ENCODE peak calls at places on chromosomes 3 and 15, in eight cellular contexts. One of them, this sample, is unnamed.
A peak's percentile ranks its signal among the peaks of the same experiment; 100 is the strongest.

GRCh38 chr15:67542462-67543347 is at the start of gene MAP2K5:
- DNase-seq in AG04449: no peak
- DNase-seq in H1: no peak
- DNase-seq in EL: peak; percentile 77
- DNase-seq in stimulated activated CD4-positive, alpha-beta T cell treated with anti-CD3 and anti-CD28 coated beads, Interleukin-12 subunit alpha, Interleukin-12 subunit beta, amount 100 ng/mL, for 4 hours: peak; percentile 84
- DNase-seq in activated naive CD4-positive, alpha-beta T cell treated with Interleukin-2 at 50 U/mL for 16 hours: peak; percentile 85
- DNase-seq in stimulated activated naive CD8-positive, alpha-beta T cell treated with anti-CD3 and anti-CD28 coated beads, Interleukin-15, Interleukin-2, amounts not matched to agents 100 U/mL and 50 U/mL, for 24 hours: peak; percentile 89
- DNase-seq in WERI-Rb-1: peak; percentile 86
- DNase-seq in this sample: peak; percentile 25

GRCh38 chr3:46998121-46998851 is 18.8 kb downstream of the NBEAL2 start:
- DNase-seq in AG04449: no peak
- DNase-seq in H1: peak; percentile 74
- DNase-seq in EL: peak; percentile 29
- DNase-seq in stimulated activated CD4-positive, alpha-beta T cell treated with anti-CD3 and anti-CD28 coated beads, Interleukin-12 subunit alpha, Interleukin-12 subunit beta, amount 100 ng/mL, for 4 hours: peak; percentile 73
- DNase-seq in activated naive CD4-positive, alpha-beta T cell treated with Interleukin-2 at 50 U/mL for 16 hours: peak; percentile 75
- DNase-seq in stimulated activated naive CD8-positive, alpha-beta T cell treated with anti-CD3 and anti-CD28 coated beads, Interleukin-15, Interleukin-2, amounts not matched to agents 100 U/mL and 50 U/mL, for 24 hours: peak; percentile 83
- DNase-seq in WERI-Rb-1: peak; percentile 87
- DNase-seq in this sample: peak; percentile 33

GRCh38 chr3:45984331-45985312 is 11.0 kb downstream of the FYCO1 start:
- DNase-seq in AG04449: no peak
- DNase-seq in H1: no peak
- DNase-seq in EL: no peak
- DNase-seq in stimulated activated CD4-positive, alpha-beta T cell treated with anti-CD3 and anti-CD28 coated beads, Interleukin-12 subunit alpha, Interleukin-12 subunit beta, amount 100 ng/mL, for 4 hours: no peak
- DNase-seq in activated naive CD4-positive, alpha-beta T cell treated with Interleukin-2 at 50 U/mL for 16 hours: no peak
- DNase-seq in stimulated activated naive CD8-positive, alpha-beta T cell treated with anti-CD3 and anti-CD28 coated beads, Interleukin-15, Interleukin-2, amounts not matched to agents 100 U/mL and 50 U/mL, for 24 hours: no peak
- DNase-seq in WERI-Rb-1: no peak
- DNase-seq in this sample: no peak

GRCh38 chr3:11569156-11569741 is 74.5 kb downstream of the VGLL4 start:
- DNase-seq in AG04449: no peak
- DNase-seq in H1: no peak
- DNase-seq in EL: no peak
- DNase-seq in stimulated activated CD4-positive, alpha-beta T cell treated with anti-CD3 and anti-CD28 coated beads, Interleukin-12 subunit alpha, Interleukin-12 subunit beta, amount 100 ng/mL, for 4 hours: no peak
- DNase-seq in activated naive CD4-positive, alpha-beta T cell treated with Interleukin-2 at 50 U/mL for 16 hours: no peak
- DNase-seq in stimulated activated naive CD8-positive, alpha-beta T cell treated with anti-CD3 and anti-CD28 coated beads, Interleukin-15, Interleukin-2, amounts not matched to agents 100 U/mL and 50 U/mL, for 24 hours: no peak
- DNase-seq in WERI-Rb-1: no peak
- DNase-seq in this sample: no peak

GRCh38 chr3:141412936-141413354 is 44.6 kb downstream of the ZBTB38 start:
- DNase-seq in AG04449: no peak
- DNase-seq in H1: no peak
- DNase-seq in EL: peak; percentile 64
- DNase-seq in stimulated activated CD4-positive, alpha-beta T cell treated with anti-CD3 and anti-CD28 coated beads, Interleukin-12 subunit alpha, Interleukin-12 subunit beta, amount 100 ng/mL, for 4 hours: no peak
- DNase-seq in activated naive CD4-positive, alpha-beta T cell treated with Interleukin-2 at 50 U/mL for 16 hours: no peak
- DNase-seq in stimulated activated naive CD8-positive, alpha-beta T cell treated with anti-CD3 and anti-CD28 coated beads, Interleukin-15, Interleukin-2, amounts not matched to agents 100 U/mL and 50 U/mL, for 24 hours: peak; percentile 20
- DNase-seq in WERI-Rb-1: no peak
- DNase-seq in this sample: no peak

GRCh38 chr3:150183619-150184425 is 213.1 kb upstream of the PFN2 start:
- DNase-seq in AG04449: peak; percentile 40
- DNase-seq in H1: peak; percentile 27
- DNase-seq in EL: peak; percentile 89
- DNase-seq in stimulated activated CD4-positive, alpha-beta T cell treated with anti-CD3 and anti-CD28 coated beads, Interleukin-12 subunit alpha, Interleukin-12 subunit beta, amount 100 ng/mL, for 4 hours: peak; percentile 30
- DNase-seq in activated naive CD4-positive, alpha-beta T cell treated with Interleukin-2 at 50 U/mL for 16 hours: peak; percentile 42
- DNase-seq in stimulated activated naive CD8-positive, alpha-beta T cell treated with anti-CD3 and anti-CD28 coated beads, Interleukin-15, Interleukin-2, amounts not matched to agents 100 U/mL and 50 U/mL, for 24 hours: peak; percentile 43
- DNase-seq in WERI-Rb-1: peak; percentile 95
- DNase-seq in this sample: peak; percentile 65

GRCh38 chr3:152258448-152259302 is 10.1 kb upstream of the MBNL1 start:
- DNase-seq in AG04449: peak; percentile 95
- DNase-seq in H1: no peak
- DNase-seq in EL: peak; percentile 94
- DNase-seq in stimulated activated CD4-positive, alpha-beta T cell treated with anti-CD3 and anti-CD28 coated beads, Interleukin-12 subunit alpha, Interleukin-12 subunit beta, amount 100 ng/mL, for 4 hours: no peak
- DNase-seq in activated naive CD4-positive, alpha-beta T cell treated with Interleukin-2 at 50 U/mL for 16 hours: peak; percentile 72
- DNase-seq in stimulated activated naive CD8-positive, alpha-beta T cell treated with anti-CD3 and anti-CD28 coated beads, Interleukin-15, Interleukin-2, amounts not matched to agents 100 U/mL and 50 U/mL, for 24 hours: peak; percentile 65
- DNase-seq in WERI-Rb-1: no peak
- DNase-seq in this sample: peak; percentile 100

GRCh38 chr3:113117511-113118302 is 93.7 kb upstream of the BOC start:
- DNase-seq in AG04449: peak; percentile 57
- DNase-seq in H1: no peak
- DNase-seq in EL: peak; percentile 80
- DNase-seq in stimulated activated CD4-positive, alpha-beta T cell treated with anti-CD3 and anti-CD28 coated beads, Interleukin-12 subunit alpha, Interleukin-12 subunit beta, amount 100 ng/mL, for 4 hours: no peak
- DNase-seq in activated naive CD4-positive, alpha-beta T cell treated with Interleukin-2 at 50 U/mL for 16 hours: no peak
- DNase-seq in stimulated activated naive CD8-positive, alpha-beta T cell treated with anti-CD3 and anti-CD28 coated beads, Interleukin-15, Interleukin-2, amounts not matched to agents 100 U/mL and 50 U/mL, for 24 hours: no peak
- DNase-seq in WERI-Rb-1: no peak
- DNase-seq in this sample: no peak

GRCh38 chr3:27696906-27697305 is 25.2 kb downstream of the EOMES start:
- DNase-seq in AG04449: no peak
- DNase-seq in H1: no peak
- DNase-seq in EL: peak; percentile 29
- DNase-seq in stimulated activated CD4-positive, alpha-beta T cell treated with anti-CD3 and anti-CD28 coated beads, Interleukin-12 subunit alpha, Interleukin-12 subunit beta, amount 100 ng/mL, for 4 hours: no peak
- DNase-seq in activated naive CD4-positive, alpha-beta T cell treated with Interleukin-2 at 50 U/mL for 16 hours: no peak
- DNase-seq in stimulated activated naive CD8-positive, alpha-beta T cell treated with anti-CD3 and anti-CD28 coated beads, Interleukin-15, Interleukin-2, amounts not matched to agents 100 U/mL and 50 U/mL, for 24 hours: no peak
- DNase-seq in WERI-Rb-1: no peak
- DNase-seq in this sample: no peak

GRCh38 chr15:35545825-35546580 is at the start of gene DPH6:
- DNase-seq in AG04449: peak; percentile 3
- DNase-seq in H1: no peak
- DNase-seq in EL: peak; percentile 87
- DNase-seq in stimulated activated CD4-positive, alpha-beta T cell treated with anti-CD3 and anti-CD28 coated beads, Interleukin-12 subunit alpha, Interleukin-12 subunit beta, amount 100 ng/mL, for 4 hours: peak; percentile 84
- DNase-seq in activated naive CD4-positive, alpha-beta T cell treated with Interleukin-2 at 50 U/mL for 16 hours: peak; percentile 88
- DNase-seq in stimulated activated naive CD8-positive, alpha-beta T cell treated with anti-CD3 and anti-CD28 coated beads, Interleukin-15, Interleukin-2, amounts not matched to agents 100 U/mL and 50 U/mL, for 24 hours: peak; percentile 85
- DNase-seq in WERI-Rb-1: peak; percentile 91
- DNase-seq in this sample: peak; percentile 43

GRCh38 chr15:72521682-72522081 is 47.6 kb downstream of the ARIH1 start:
- DNase-seq in AG04449: no peak
- DNase-seq in H1: no peak
- DNase-seq in EL: peak; percentile 30
- DNase-seq in stimulated activated CD4-positive, alpha-beta T cell treated with anti-CD3 and anti-CD28 coated beads, Interleukin-12 subunit alpha, Interleukin-12 subunit beta, amount 100 ng/mL, for 4 hours: no peak
- DNase-seq in activated naive CD4-positive, alpha-beta T cell treated with Interleukin-2 at 50 U/mL for 16 hours: no peak
- DNase-seq in stimulated activated naive CD8-positive, alpha-beta T cell treated with anti-CD3 and anti-CD28 coated beads, Interleukin-15, Interleukin-2, amounts not matched to agents 100 U/mL and 50 U/mL, for 24 hours: no peak
- DNase-seq in WERI-Rb-1: no peak
- DNase-seq in this sample: peak; percentile 37

GRCh38 chr15:82585072-82585471 is 44.8 kb upstream of the RPS17 start:
- DNase-seq in AG04449: no peak
- DNase-seq in H1: no peak
- DNase-seq in EL: peak; percentile 13
- DNase-seq in stimulated activated CD4-positive, alpha-beta T cell treated with anti-CD3 and anti-CD28 coated beads, Interleukin-12 subunit alpha, Interleukin-12 subunit beta, amount 100 ng/mL, for 4 hours: no peak
- DNase-seq in activated naive CD4-positive, alpha-beta T cell treated with Interleukin-2 at 50 U/mL for 16 hours: no peak
- DNase-seq in stimulated activated naive CD8-positive, alpha-beta T cell treated with anti-CD3 and anti-CD28 coated beads, Interleukin-15, Interleukin-2, amounts not matched to agents 100 U/mL and 50 U/mL, for 24 hours: no peak
- DNase-seq in WERI-Rb-1: no peak
- DNase-seq in this sample: peak; percentile 13

GRCh38 chr3:72390841-72391240 is 457.4 kb downstream of the SHQ1 start:
- DNase-seq in AG04449: no peak
- DNase-seq in H1: no peak
- DNase-seq in EL: no peak
- DNase-seq in stimulated activated CD4-positive, alpha-beta T cell treated with anti-CD3 and anti-CD28 coated beads, Interleukin-12 subunit alpha, Interleukin-12 subunit beta, amount 100 ng/mL, for 4 hours: no peak
- DNase-seq in activated naive CD4-positive, alpha-beta T cell treated with Interleukin-2 at 50 U/mL for 16 hours: no peak
- DNase-seq in stimulated activated naive CD8-positive, alpha-beta T cell treated with anti-CD3 and anti-CD28 coated beads, Interleukin-15, Interleukin-2, amounts not matched to agents 100 U/mL and 50 U/mL, for 24 hours: no peak
- DNase-seq in WERI-Rb-1: no peak
- DNase-seq in this sample: no peak

GRCh38 chr15:33398555-33398954 is 87.8 kb downstream of the RYR3 start:
- DNase-seq in AG04449: no peak
- DNase-seq in H1: no peak
- DNase-seq in EL: no peak
- DNase-seq in stimulated activated CD4-positive, alpha-beta T cell treated with anti-CD3 and anti-CD28 coated beads, Interleukin-12 subunit alpha, Interleukin-12 subunit beta, amount 100 ng/mL, for 4 hours: no peak
- DNase-seq in activated naive CD4-positive, alpha-beta T cell treated with Interleukin-2 at 50 U/mL for 16 hours: no peak
- DNase-seq in stimulated activated naive CD8-positive, alpha-beta T cell treated with anti-CD3 and anti-CD28 coated beads, Interleukin-15, Interleukin-2, amounts not matched to agents 100 U/mL and 50 U/mL, for 24 hours: no peak
- DNase-seq in WERI-Rb-1: no peak
- DNase-seq in this sample: no peak

GRCh38 chr3:66592927-66593625 is 92.3 kb upstream of the LRIG1 start:
- DNase-seq in AG04449: peak; percentile 21
- DNase-seq in H1: no peak
- DNase-seq in EL: no peak
- DNase-seq in stimulated activated CD4-positive, alpha-beta T cell treated with anti-CD3 and anti-CD28 coated beads, Interleukin-12 subunit alpha, Interleukin-12 subunit beta, amount 100 ng/mL, for 4 hours: no peak
- DNase-seq in activated naive CD4-positive, alpha-beta T cell treated with Interleukin-2 at 50 U/mL for 16 hours: no peak
- DNase-seq in stimulated activated naive CD8-positive, alpha-beta T cell treated with anti-CD3 and anti-CD28 coated beads, Interleukin-15, Interleukin-2, amounts not matched to agents 100 U/mL and 50 U/mL, for 24 hours: no peak
- DNase-seq in WERI-Rb-1: no peak
- DNase-seq in this sample: no peak

GRCh38 chr3:159499031-159499793 is 489.4 kb upstream of the IL12A start:
- DNase-seq in AG04449: no peak
- DNase-seq in H1: no peak
- DNase-seq in EL: peak; percentile 83
- DNase-seq in stimulated activated CD4-positive, alpha-beta T cell treated with anti-CD3 and anti-CD28 coated beads, Interleukin-12 subunit alpha, Interleukin-12 subunit beta, amount 100 ng/mL, for 4 hours: no peak
- DNase-seq in activated naive CD4-positive, alpha-beta T cell treated with Interleukin-2 at 50 U/mL for 16 hours: no peak
- DNase-seq in stimulated activated naive CD8-positive, alpha-beta T cell treated with anti-CD3 and anti-CD28 coated beads, Interleukin-15, Interleukin-2, amounts not matched to agents 100 U/mL and 50 U/mL, for 24 hours: no peak
- DNase-seq in WERI-Rb-1: no peak
- DNase-seq in this sample: peak; percentile 12

GRCh38 chr3:187361835-187362234 is 6.3 kb upstream of the RTP4 start:
- DNase-seq in AG04449: no peak
- DNase-seq in H1: no peak
- DNase-seq in EL: no peak
- DNase-seq in stimulated activated CD4-positive, alpha-beta T cell treated with anti-CD3 and anti-CD28 coated beads, Interleukin-12 subunit alpha, Interleukin-12 subunit beta, amount 100 ng/mL, for 4 hours: no peak
- DNase-seq in activated naive CD4-positive, alpha-beta T cell treated with Interleukin-2 at 50 U/mL for 16 hours: no peak
- DNase-seq in stimulated activated naive CD8-positive, alpha-beta T cell treated with anti-CD3 and anti-CD28 coated beads, Interleukin-15, Interleukin-2, amounts not matched to agents 100 U/mL and 50 U/mL, for 24 hours: no peak
- DNase-seq in WERI-Rb-1: no peak
- DNase-seq in this sample: peak; percentile 83

GRCh38 chr3:84547971-84548970 is 410.5 kb upstream of the CADM2 start:
- DNase-seq in AG04449: no peak
- DNase-seq in H1: peak; percentile 34
- DNase-seq in EL: no peak
- DNase-seq in stimulated activated CD4-positive, alpha-beta T cell treated with anti-CD3 and anti-CD28 coated beads, Interleukin-12 subunit alpha, Interleukin-12 subunit beta, amount 100 ng/mL, for 4 hours: no peak
- DNase-seq in activated naive CD4-positive, alpha-beta T cell treated with Interleukin-2 at 50 U/mL for 16 hours: no peak
- DNase-seq in stimulated activated naive CD8-positive, alpha-beta T cell treated with anti-CD3 and anti-CD28 coated beads, Interleukin-15, Interleukin-2, amounts not matched to agents 100 U/mL and 50 U/mL, for 24 hours: no peak
- DNase-seq in WERI-Rb-1: peak; percentile 17
- DNase-seq in this sample: peak; percentile 4

GRCh38 chr3:58962816-58963215 is 87.0 kb downstream of the CFAP20DC start:
- DNase-seq in AG04449: peak; percentile 12
- DNase-seq in H1: no peak
- DNase-seq in EL: peak; percentile 23
- DNase-seq in stimulated activated CD4-positive, alpha-beta T cell treated with anti-CD3 and anti-CD28 coated beads, Interleukin-12 subunit alpha, Interleukin-12 subunit beta, amount 100 ng/mL, for 4 hours: no peak
- DNase-seq in activated naive CD4-positive, alpha-beta T cell treated with Interleukin-2 at 50 U/mL for 16 hours: no peak
- DNase-seq in stimulated activated naive CD8-positive, alpha-beta T cell treated with anti-CD3 and anti-CD28 coated beads, Interleukin-15, Interleukin-2, amounts not matched to agents 100 U/mL and 50 U/mL, for 24 hours: no peak
- DNase-seq in WERI-Rb-1: no peak
- DNase-seq in this sample: peak; percentile 38

GRCh38 chr3:185693985-185694675 is 108.0 kb downstream of the SENP2 start:
- DNase-seq in AG04449: no peak
- DNase-seq in H1: no peak
- DNase-seq in EL: peak; percentile 40
- DNase-seq in stimulated activated CD4-positive, alpha-beta T cell treated with anti-CD3 and anti-CD28 coated beads, Interleukin-12 subunit alpha, Interleukin-12 subunit beta, amount 100 ng/mL, for 4 hours: no peak
- DNase-seq in activated naive CD4-positive, alpha-beta T cell treated with Interleukin-2 at 50 U/mL for 16 hours: no peak
- DNase-seq in stimulated activated naive CD8-positive, alpha-beta T cell treated with anti-CD3 and anti-CD28 coated beads, Interleukin-15, Interleukin-2, amounts not matched to agents 100 U/mL and 50 U/mL, for 24 hours: no peak
- DNase-seq in WERI-Rb-1: no peak
- DNase-seq in this sample: peak; percentile 51

GRCh38 chr3:148551767-148552260 is 145.9 kb upstream of the AGTR1 start:
- DNase-seq in AG04449: no peak
- DNase-seq in H1: no peak
- DNase-seq in EL: no peak
- DNase-seq in stimulated activated CD4-positive, alpha-beta T cell treated with anti-CD3 and anti-CD28 coated beads, Interleukin-12 subunit alpha, Interleukin-12 subunit beta, amount 100 ng/mL, for 4 hours: no peak
- DNase-seq in activated naive CD4-positive, alpha-beta T cell treated with Interleukin-2 at 50 U/mL for 16 hours: no peak
- DNase-seq in stimulated activated naive CD8-positive, alpha-beta T cell treated with anti-CD3 and anti-CD28 coated beads, Interleukin-15, Interleukin-2, amounts not matched to agents 100 U/mL and 50 U/mL, for 24 hours: no peak
- DNase-seq in WERI-Rb-1: no peak
- DNase-seq in this sample: no peak

GRCh38 chr3:155360281-155360680 is 66.8 kb upstream of the STRIT1 start:
- DNase-seq in AG04449: no peak
- DNase-seq in H1: no peak
- DNase-seq in EL: no peak
- DNase-seq in stimulated activated CD4-positive, alpha-beta T cell treated with anti-CD3 and anti-CD28 coated beads, Interleukin-12 subunit alpha, Interleukin-12 subunit beta, amount 100 ng/mL, for 4 hours: no peak
- DNase-seq in activated naive CD4-positive, alpha-beta T cell treated with Interleukin-2 at 50 U/mL for 16 hours: no peak
- DNase-seq in stimulated activated naive CD8-positive, alpha-beta T cell treated with anti-CD3 and anti-CD28 coated beads, Interleukin-15, Interleukin-2, amounts not matched to agents 100 U/mL and 50 U/mL, for 24 hours: no peak
- DNase-seq in WERI-Rb-1: no peak
- DNase-seq in this sample: no peak

GRCh38 chr3:110526732-110527727 is 544.6 kb upstream of the NECTIN3 start:
- DNase-seq in AG04449: peak; percentile 85
- DNase-seq in H1: no peak
- DNase-seq in EL: peak; percentile 96
- DNase-seq in stimulated activated CD4-positive, alpha-beta T cell treated with anti-CD3 and anti-CD28 coated beads, Interleukin-12 subunit alpha, Interleukin-12 subunit beta, amount 100 ng/mL, for 4 hours: no peak
- DNase-seq in activated naive CD4-positive, alpha-beta T cell treated with Interleukin-2 at 50 U/mL for 16 hours: no peak
- DNase-seq in stimulated activated naive CD8-positive, alpha-beta T cell treated with anti-CD3 and anti-CD28 coated beads, Interleukin-15, Interleukin-2, amounts not matched to agents 100 U/mL and 50 U/mL, for 24 hours: no peak
- DNase-seq in WERI-Rb-1: no peak
- DNase-seq in this sample: peak; percentile 93

This sample was measured in renal cortical epithelial cell.